ENCODE peak calls at places on chromosome 18, in six cellular contexts. R is tibial nerve, Z is esophagus squamous epithelium, E is H1, K is GM12891, M is transverse colon. I is an unnamed sample.

GRCh38 chr18:519019-519879 is 18.7 kb upstream of the COLEC12 start:
- DNase-seq in R (no peak), Z (no peak), E (no peak), K (no peak), M (peak; percentile 23), I (no peak)

GRCh38 chr18:56709463-56709862 is 58.3 kb downstream of the WDR7 start:
- DNase-seq in R (no peak), Z (no peak), E (no peak), K (peak; percentile 9), M (no peak), I (no peak)

GRCh38 chr18:3885209-3885792 is 435.3 kb downstream of the TGIF1 start:
- DNase-seq in R (no peak), Z (no peak), E (no peak), K (peak; percentile 14), M (no peak), I (no peak)

GRCh38 chr18:58691256-58691655 is 20.0 kb downstream of the MALT1 start:
- DNase-seq in R (no peak), Z (no peak), E (no peak), K (no peak), M (no peak), I (no peak)

GRCh38 chr18:79400591-79401381 is 5.1 kb downstream of the NFATC1 start:
- DNase-seq in R (no peak), Z (no peak), E (no peak), K (peak; percentile 77), M (no peak), I (no peak)

GRCh38 chr18:51038110-51038509 is 8.1 kb downstream of the SMAD4 start:
- DNase-seq in R (peak; percentile 13), Z (no peak), E (no peak), K (no peak), M (no peak), I (no peak)

GRCh38 chr18:42915240-42915791 is 200.2 kb downstream of the RIT2 start:
- DNase-seq in R (no peak), Z (no peak), E (no peak), K (no peak), M (no peak), I (no peak)

GRCh38 chr18:58364867-58365533 is 263.9 kb downstream of the ALPK2 start:
- DNase-seq in R (no peak), Z (no peak), E (no peak), K (no peak), M (no peak), I (no peak)

GRCh38 chr18:62877448-62878221 is 162.3 kb downstream of the PHLPP1 start:
- DNase-seq in R (no peak), Z (no peak), E (no peak), K (no peak), M (no peak), I (no peak)

GRCh38 chr18:27869735-27870134 is 307.2 kb downstream of the CDH2 start:
- DNase-seq in R (no peak), Z (no peak), E (no peak), K (no peak), M (no peak), I (no peak)

GRCh38 chr18:52435301-52435700 is 95.3 kb downstream of the DCC start:
- DNase-seq in R (no peak), Z (no peak), E (no peak), K (no peak), M (no peak), I (no peak)

GRCh38 chr18:7174359-7175107 is 56.4 kb upstream of the LRRC30 start:
- DNase-seq in R (no peak), Z (no peak), E (no peak), K (no peak), M (no peak), I (no peak)

GRCh38 chr18:811192-812122 is 585 bp downstream of the YES1 start:
- DNase-seq in R (no peak), Z (no peak), E (peak; percentile 81), K (no peak), M (peak; percentile 56), I (no peak)

GRCh38 chr18:31664101-31664500 is 20.3 kb downstream of the B4GALT6 start:
- DNase-seq in R (no peak), Z (no peak), E (no peak), K (no peak), M (no peak), I (no peak)

GRCh38 chr18:74836296-74837139 is 238.8 kb downstream of the ZNF407 start:
- DNase-seq in R (no peak), Z (no peak), E (no peak), K (no peak), M (peak; percentile 25), I (no peak)

GRCh38 chr18:70047931-70048603 is 100.4 kb upstream of the CD226 start:
- DNase-seq in R (no peak), Z (no peak), E (no peak), K (no peak), M (no peak), I (no peak)

GRCh38 chr18:29254123-29254522 is 1077.2 kb upstream of the CDH2 start:
- DNase-seq in R (no peak), Z (no peak), E (no peak), K (no peak), M (no peak), I (no peak)

GRCh38 chr18:55546873-55547704 is 40.9 kb downstream of the TCF4 start:
- DNase-seq in R (peak; percentile 20), Z (no peak), E (no peak), K (no peak), M (no peak), I (no peak)

GRCh38 chr18:9706081-9706935 is 1.8 kb upstream of the RAB31 start:
- DNase-seq in R (no peak), Z (no peak), E (no peak), K (no peak), M (no peak), I (no peak)

GRCh38 chr18:9705183-9705864 is 2.8 kb upstream of the RAB31 start:
- DNase-seq in R (no peak), Z (no peak), E (no peak), K (no peak), M (no peak), I (no peak)

GRCh38 chr18:9708057-9708881 is at the start of gene RAB31:
- DNase-seq in R (peak; percentile 51), Z (peak; percentile 12), E (peak; percentile 66), K (peak; percentile 51), M (peak; percentile 74), I (peak; percentile 48)

GRCh38 chr18:9708882-9709877 is 1.1 kb downstream of the RAB31 start:
- DNase-seq in R (no peak), Z (no peak), E (no peak), K (no peak), M (peak; percentile 26), I (no peak)

DNA sequence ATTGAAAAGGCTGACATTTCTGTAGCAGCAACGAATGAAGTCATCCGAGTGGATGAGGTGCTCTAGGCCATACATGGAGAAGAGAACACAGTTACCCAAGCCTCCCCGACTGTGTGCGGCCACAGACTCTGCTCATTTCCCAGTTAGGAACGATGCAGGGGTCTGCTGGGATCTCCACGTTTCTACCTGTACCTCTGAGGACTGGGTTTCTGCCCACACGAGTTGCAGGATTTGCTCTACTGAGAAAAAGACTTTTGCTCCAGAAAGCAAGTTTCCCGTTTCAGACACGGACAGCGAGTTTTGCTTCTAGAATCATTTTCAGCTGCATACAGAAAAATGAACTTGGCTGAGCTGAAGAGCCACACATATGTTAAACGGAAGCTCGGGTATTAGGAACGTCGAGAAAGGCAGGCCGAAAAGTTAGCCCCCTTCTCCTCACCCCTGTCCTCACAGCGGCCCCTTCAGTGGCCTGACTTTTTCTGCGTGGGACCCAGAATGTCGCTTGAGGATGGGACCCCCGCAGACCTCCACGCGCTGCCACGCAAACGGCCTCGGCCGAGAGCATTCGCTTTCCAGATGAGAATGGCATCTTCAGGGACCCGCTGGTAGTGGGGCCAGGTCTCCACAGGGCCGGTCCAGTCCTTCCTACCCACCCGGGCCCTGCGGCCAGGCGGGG is 582 bp upstream of the RAB31 start:
- DNase-seq in R (no peak), Z (no peak), E (no peak), K (no peak), M (no peak), I (no peak)
- TF ChIP-seq POLR2A in R (no peak), Z (no peak), E (no peak), K (no peak), M (peak; percentile 16), I (no peak)

GRCh38 chr18:35343936-35344735 is at the start of gene ZNF24:
- DNase-seq in R (peak; percentile 94), Z (peak; percentile 77), E (peak; percentile 94), K (peak; percentile 88), M (peak; percentile 97), I (peak; percentile 98)
- TF ChIP-seq POLR2A in R (peak; percentile 66), Z (no peak), E (peak; percentile 92), K (peak; percentile 86), M (peak; percentile 83), I (peak; percentile 83)

DNA sequence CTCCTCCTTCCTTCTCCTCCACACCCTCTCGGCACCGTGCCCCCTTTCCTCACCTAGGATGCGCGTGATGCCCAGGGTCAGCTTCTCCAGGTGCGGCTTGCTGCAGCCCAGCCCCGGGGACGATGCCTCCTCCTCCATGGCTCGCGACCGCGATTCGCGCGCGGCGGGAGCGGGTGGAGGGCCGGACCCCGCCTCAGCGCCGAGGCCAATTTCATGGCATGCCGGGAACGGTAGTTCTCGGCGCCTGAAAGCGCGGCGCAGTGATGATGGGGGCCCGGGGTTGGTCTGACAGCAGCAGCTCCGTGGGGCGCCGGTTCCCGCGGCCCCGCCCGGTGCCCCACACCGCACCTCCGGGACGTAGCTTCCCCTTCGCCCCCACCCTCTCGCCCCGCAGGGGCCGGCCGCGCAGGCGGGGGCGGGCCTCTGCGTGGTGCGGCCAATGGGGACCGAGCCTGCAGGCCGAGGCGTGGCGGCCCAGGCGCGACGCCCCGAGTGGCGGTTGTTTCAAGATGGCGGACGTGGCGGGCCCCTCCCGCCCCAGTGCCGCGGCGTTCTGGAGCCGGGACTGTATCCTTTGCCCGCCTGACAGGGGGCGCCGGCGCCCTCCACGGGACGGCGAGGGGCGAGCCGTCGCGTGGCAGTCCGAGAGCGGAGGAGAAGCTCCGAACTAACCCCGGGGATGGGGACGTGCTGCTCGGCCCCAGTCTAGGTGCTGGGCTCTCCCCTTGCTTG is at the start of the genes KIAA1328 and TPGS2:
- DNase-seq in R (peak; percentile 68), Z (peak; percentile 70), E (peak; percentile 90), K (peak; percentile 84), M (peak; percentile 87), I (peak; percentile 83)
- TF ChIP-seq POLR2A in R (no peak), Z (no peak), E (peak; percentile 30), K (peak; percentile 36), M (peak; percentile 64), I (no peak)

DNA sequence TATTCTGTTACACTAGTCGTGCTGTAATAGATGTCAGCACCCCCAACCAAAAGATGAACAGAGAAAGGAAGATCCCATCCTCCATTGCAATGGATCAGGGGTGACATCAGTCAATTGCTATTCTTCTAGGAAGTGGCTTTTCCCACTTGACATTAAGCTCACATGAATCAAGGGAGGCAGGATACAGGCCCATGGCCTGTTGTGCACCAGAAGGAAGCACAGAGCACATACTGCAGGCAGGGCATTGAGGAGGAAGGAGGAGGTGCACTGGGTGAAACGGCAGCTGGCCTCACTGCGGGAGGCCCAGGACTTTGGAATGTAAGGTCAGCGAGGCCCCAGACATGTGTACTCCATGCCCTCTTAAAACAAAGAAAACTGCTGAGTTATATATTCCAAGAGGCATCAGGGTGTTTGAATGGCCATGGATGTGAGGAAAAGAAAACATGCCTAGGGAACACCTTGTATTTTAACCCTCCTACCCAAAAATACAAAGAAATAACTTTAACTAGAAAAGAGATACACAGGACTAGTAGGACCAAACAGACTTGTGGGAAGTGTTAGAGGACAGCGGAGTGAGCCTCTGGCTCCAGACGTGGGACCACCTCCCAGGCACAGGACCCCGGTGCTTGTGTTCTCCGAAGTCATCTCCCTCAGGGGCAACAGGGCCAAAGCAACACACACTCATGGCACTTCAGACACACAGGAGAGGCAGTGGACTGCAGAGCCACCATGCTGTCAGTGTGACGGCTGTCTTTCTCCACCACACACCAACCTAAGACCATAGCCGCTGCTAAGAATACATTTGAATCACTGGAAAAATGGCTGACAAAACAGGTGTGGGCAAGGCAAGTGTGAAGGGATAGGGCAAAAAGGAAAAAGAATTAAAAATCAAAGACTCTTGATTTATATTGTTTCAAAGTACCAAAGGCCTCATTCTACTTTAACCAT is 51.4 kb upstream of the RIOK3 start:
- DNase-seq in R (no peak), Z (no peak), E (no peak), K (no peak), M (peak; percentile 47), I (no peak)
- TF ChIP-seq POLR2A in R (no peak), Z (no peak), E (no peak), K (no peak), M (no peak), I (no peak)

I was measured in breast epithelium.